ENCODE peak calls at places on chromosomes 1 and 21, in nine cellular contexts. J is HCT116, Z is gastrocnemius medialis, K is upper lobe of left lung, R is A549, O is body of pancreas, W is HepG2, T is right lobe of liver, C is GM12878. U is an unnamed sample.

GRCh38 chr21:31343680-31344480 is at the start of gene TIAM1:
- ATAC-seq in J (peak; percentile 88), Z (peak; percentile 62), K (peak; percentile 93), R (no peak), O (no peak), W (no peak), T (peak; percentile 85), C (peak; percentile 76), U (peak; percentile 84)

GRCh38 chr1:147514233-147514632 is 27.1 kb upstream of the BCL9 start:
- ATAC-seq in J (no peak), Z (no peak), K (no peak), R (no peak), O (no peak), W (no peak), T (no peak), C (no peak), U (no peak)

GRCh38 chr1:203996126-203996525 is 76.8 kb upstream of the SOX13 start:
- ATAC-seq in J (no peak), Z (peak; percentile 62), K (no peak), R (peak; percentile 26), O (no peak), W (peak; percentile 78), T (no peak), C (no peak), U (no peak)

GRCh38 chr1:13892141-13892670 is 192.2 kb downstream of the PRDM2 start:
- ATAC-seq in J (no peak), Z (no peak), K (no peak), R (no peak), O (no peak), W (no peak), T (no peak), C (no peak), U (no peak)

GRCh38 chr1:59057801-59058200 is 239.1 kb upstream of the FGGY start:
- ATAC-seq in J (no peak), Z (no peak), K (no peak), R (no peak), O (no peak), W (no peak), T (no peak), C (no peak), U (no peak)

GRCh38 chr1:221839321-221839720 is 97.4 kb upstream of the DUSP10 start:
- ATAC-seq in J (no peak), Z (no peak), K (no peak), R (no peak), O (no peak), W (peak; percentile 35), T (no peak), C (peak; percentile 33), U (no peak)

GRCh38 chr1:156504062-156504813 is 3.7 kb upstream of the MEF2D start:
- ATAC-seq in J (no peak), Z (no peak), K (no peak), R (peak; percentile 1), O (no peak), W (peak; percentile 7), T (no peak), C (peak; percentile 1), U (no peak)

GRCh38 chr1:205534444-205534985 is 30.0 kb downstream of the CDK18 start:
- ATAC-seq in J (no peak), Z (no peak), K (no peak), R (no peak), O (no peak), W (no peak), T (no peak), C (no peak), U (no peak)

GRCh38 chr1:44949286-44949685 is 37.1 kb downstream of the EIF2B3 start:
- ATAC-seq in J (no peak), Z (no peak), K (no peak), R (no peak), O (no peak), W (peak; percentile 79), T (no peak), C (no peak), U (no peak)

GRCh38 chr1:97986041-97987005 is 65.5 kb upstream of the DPYD start:
- ATAC-seq in J (no peak), Z (no peak), K (no peak), R (no peak), O (no peak), W (no peak), T (no peak), C (peak; percentile 47), U (no peak)

GRCh38 chr1:235503333-235504121 is 725 bp downstream of the B3GALNT2 start:
- ATAC-seq in J (no peak), Z (peak; percentile 23), K (peak; percentile 39), R (no peak), O (peak; percentile 9), W (peak; percentile 20), T (peak; percentile 8), C (peak; percentile 22), U (no peak)

GRCh38 chr1:182269097-182269496 is 122.5 kb downstream of the GLUL start:
- ATAC-seq in J (no peak), Z (no peak), K (no peak), R (no peak), O (no peak), W (no peak), T (no peak), C (no peak), U (no peak)

GRCh38 chr21:42012763-42013329 is 2.7 kb upstream of the ZBTB21 start:
- ATAC-seq in J (no peak), Z (no peak), K (no peak), R (no peak), O (no peak), W (no peak), T (no peak), C (no peak), U (no peak)

GRCh38 chr21:42009831-42010506 is at the start of gene ZBTB21:
- ATAC-seq in J (peak; percentile 91), Z (peak; percentile 92), K (peak; percentile 96), R (peak; percentile 93), O (peak; percentile 91), W (peak; percentile 87), T (peak; percentile 91), C (peak; percentile 89), U (peak; percentile 97)

GRCh38 chr21:42009018-42009830 is 936 bp downstream of the ZBTB21 start:
- ATAC-seq in J (peak; percentile 43), Z (peak; percentile 32), K (peak; percentile 39), R (peak; percentile 68), O (peak; percentile 10), W (peak; percentile 64), T (peak; percentile 42), C (peak; percentile 53), U (peak; percentile 33)

GRCh38 chr21:42012344-42012743 is 2.2 kb upstream of the ZBTB21 start:
- ATAC-seq in J (no peak), Z (no peak), K (no peak), R (no peak), O (no peak), W (no peak), T (no peak), C (no peak), U (no peak)

DNA sequence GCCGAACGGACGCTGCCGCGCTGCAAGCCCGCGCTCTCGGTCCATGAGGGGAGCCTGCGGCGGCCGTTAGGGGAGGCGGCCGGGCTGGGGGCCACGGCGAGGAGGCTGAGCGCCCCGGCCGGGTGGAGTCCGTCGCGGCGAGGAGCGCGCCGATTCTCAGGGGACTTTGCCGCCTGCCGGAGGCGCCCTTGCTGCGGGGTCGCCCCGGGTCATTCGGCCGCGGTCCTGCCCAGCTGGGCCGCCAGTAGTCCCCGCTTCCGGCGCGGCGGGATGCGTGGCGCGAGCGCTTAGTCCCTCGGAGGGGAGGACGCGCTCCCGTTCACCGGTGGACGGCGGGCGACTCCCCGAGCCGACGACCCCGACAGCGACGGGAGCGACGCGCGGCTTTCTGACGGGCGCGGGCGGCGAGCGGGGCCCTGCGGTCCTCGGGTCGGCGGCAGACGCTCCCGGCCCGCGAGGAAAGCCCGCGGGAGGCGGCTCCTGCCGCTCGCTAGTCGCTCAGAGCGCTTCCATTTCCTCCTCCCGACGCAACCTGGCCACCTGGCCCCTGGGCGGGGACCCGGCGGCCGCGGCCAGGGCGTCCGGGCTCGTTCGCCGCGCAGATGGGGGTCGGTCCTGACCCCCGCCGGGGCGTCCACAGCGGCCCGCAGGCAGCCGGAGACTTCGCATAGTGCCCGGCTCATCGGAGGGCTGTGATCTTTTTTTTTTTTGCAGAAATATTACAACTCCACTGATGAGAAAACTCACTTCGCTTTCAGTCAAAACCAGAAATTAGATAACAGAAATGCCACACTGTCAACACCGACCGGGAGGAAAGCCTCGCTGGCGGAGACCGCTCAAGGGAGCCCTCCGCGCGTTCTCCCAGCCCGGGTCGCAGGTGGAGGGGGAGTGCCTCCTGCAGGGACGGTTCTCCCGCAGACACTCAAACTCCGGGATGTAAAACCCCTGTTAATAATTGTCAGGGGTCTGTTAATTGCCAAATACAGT is 640 bp upstream of the ZBTB21 start:
- ATAC-seq in J (peak; percentile 24), Z (peak; percentile 31), K (peak; percentile 49), R (peak; percentile 34), O (peak; percentile 43), W (peak; percentile 72), T (peak; percentile 47), C (peak; percentile 12), U (peak; percentile 30)
- TF ChIP-seq POLR2A in J (peak; percentile 66), Z (no peak), K (no peak), R (peak; percentile 65), O (no peak), W (no peak), T (peak; percentile 62), C (peak; percentile 62), U (no peak)

GRCh38 chr1:161191971-161192370 is 6.9 kb downstream of the ADAMTS4 start:
- ATAC-seq in J (no peak), Z (no peak), K (no peak), R (no peak), O (no peak), W (no peak), T (no peak), C (no peak), U (no peak)
- H3K27ac ChIP-seq in J (no peak overlapping the region), Z (no peak overlapping the region), K (no peak overlapping the region), R (no peak overlapping the region), O (no peak overlapping the region), W (no peak overlapping the region), T (no peak overlapping the region), C (no peak overlapping the region), U (no peak overlapping the region)

GRCh38 chr1:117810553-117810952 is 118.9 kb downstream of the GDAP2 start:
- ATAC-seq in J (no peak), Z (no peak), K (no peak), R (no peak), O (no peak), W (peak; percentile 42), T (no peak), C (no peak), U (no peak)
- TF ChIP-seq CTCF in J (no peak), Z (no peak), K (no peak), R (no peak), O (no peak), W (no peak), T (no peak), C (no peak), U (no peak)

DNA sequence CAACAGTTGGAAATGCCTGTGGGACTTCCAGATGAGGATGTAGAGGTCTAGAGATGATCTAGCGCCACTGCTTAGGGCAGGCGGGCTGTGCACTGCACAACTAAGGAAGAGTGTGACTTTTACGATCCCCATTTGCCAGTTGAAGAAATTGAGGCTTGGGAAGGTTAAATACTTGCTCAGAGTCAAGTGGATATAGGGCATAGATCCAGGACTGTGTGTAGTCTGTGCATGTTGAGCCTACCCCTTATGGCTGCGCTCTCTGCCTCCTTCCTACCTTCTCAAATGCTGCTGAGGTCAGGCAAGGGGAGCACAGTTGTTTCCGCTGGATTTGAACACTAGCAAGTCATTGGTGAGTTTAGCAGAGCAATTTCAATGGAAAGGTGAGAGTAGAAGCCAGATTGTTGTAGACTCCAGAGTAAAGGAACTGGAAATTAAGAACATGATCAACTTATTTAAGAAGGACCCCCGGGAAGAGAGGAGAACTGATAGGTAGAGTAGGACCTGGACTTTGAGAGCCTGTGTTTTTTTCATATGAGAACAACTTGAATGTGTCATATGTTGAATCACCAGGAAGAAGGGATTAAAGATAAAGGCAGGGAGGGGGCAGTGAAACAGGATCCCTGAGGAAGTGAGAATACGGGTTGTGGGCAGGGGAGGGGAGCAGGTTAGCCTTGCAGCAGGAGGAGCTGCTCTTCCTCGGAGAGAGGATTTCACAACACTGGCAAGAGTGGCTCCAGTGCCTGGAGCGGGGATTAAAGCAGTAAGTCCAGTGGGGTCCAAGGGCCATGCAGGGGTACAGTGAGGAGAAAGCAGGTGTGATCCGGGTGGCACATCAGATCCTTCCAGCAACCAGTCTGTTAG is 2.7 kb downstream of the CAPN2 start:
- ATAC-seq in J (peak; percentile 36), Z (peak; percentile 40), K (peak; percentile 13), R (no peak), O (no peak), W (no peak), T (no peak), C (no peak), U (no peak)
- TF ChIP-seq POLR2A in J (no peak), Z (no peak), K (no peak), R (no peak), O (no peak), W (no peak), T (no peak), C (no peak), U (no peak)

U was measured in gastroesophageal sphincter.